ENCODE peak calls at places on chromosomes 2 and 18, in seven cellular contexts. C, Z, Y, T, H, G and A are unnamed samples. For H3K4me1, the result is how much of the 10 kb centered on the place peaks cover.

GRCh38 chr2:216819055-216819454 is 40.8 kb downstream of the TNP1 start:
- ATAC-seq in C (no peak), Z (no peak), Y (no peak), T (no peak), H (no peak), G (no peak), A (no peak)

GRCh38 chr18:28781616-28782362 is 604.9 kb upstream of the CDH2 start:
- ATAC-seq in C (no peak), Z (no peak), Y (no peak), T (no peak), H (no peak), G (no peak), A (no peak)

GRCh38 chr2:9975805-9976447 is 24.4 kb downstream of the GRHL1 start:
- ATAC-seq in C (peak), Z (peak), Y (no peak), T (peak), H (peak), G (peak), A (peak)

GRCh38 chr18:24276994-24277393 is 120.6 kb downstream of the OSBPL1A start:
- ATAC-seq in C (no peak), Z (no peak), Y (no peak), T (no peak), H (no peak), G (no peak), A (no peak)

GRCh38 chr2:1593371-1594205 is 150.7 kb downstream of the PXDN start:
- ATAC-seq in C (no peak), Z (peak), Y (peak), T (no peak), H (peak), G (peak), A (no peak)

GRCh38 chr2:220871909-220872308 is 700.2 kb downstream of the EPHA4 start:
- ATAC-seq in C (no peak), Z (no peak), Y (no peak), T (no peak), H (no peak), G (no peak), A (no peak)

GRCh38 chr2:36493221-36493620 is 104.7 kb downstream of the FEZ2 start:
- ATAC-seq in C (no peak), Z (no peak), Y (no peak), T (no peak), H (peak), G (no peak), A (no peak)

GRCh38 chr18:44709297-44710117 is 28.8 kb downstream of the SETBP1 start:
- ATAC-seq in C (no peak), Z (no peak), Y (no peak), T (no peak), H (no peak), G (no peak), A (peak)

GRCh38 chr2:43890855-43891254 is 52.1 kb downstream of the ABCG8 start:
- ATAC-seq in C (no peak), Z (peak), Y (peak), T (no peak), H (no peak), G (no peak), A (no peak)

GRCh38 chr2:158181171-158181570 is 79.5 kb downstream of the UPP2 start:
- ATAC-seq in C (no peak), Z (peak), Y (no peak), T (no peak), H (no peak), G (no peak), A (no peak)

GRCh38 chr2:170929686-170930050 is 615 bp downstream of the GORASP2 start:
- ATAC-seq in C (peak), Z (peak), Y (peak), T (no peak), H (peak), G (peak), A (peak)

GRCh38 chr2:228023619-228024018 is 152.2 kb downstream of the DAW1 start:
- ATAC-seq in C (no peak), Z (no peak), Y (no peak), T (no peak), H (no peak), G (no peak), A (no peak)

GRCh38 chr2:225429718-225430117 is 30.2 kb downstream of the NYAP2 start:
- ATAC-seq in C (peak), Z (peak), Y (no peak), T (no peak), H (no peak), G (peak), A (no peak)

GRCh38 chr18:13564579-13564978 is 161.8 kb downstream of the FAM210A start:
- ATAC-seq in C (no peak), Z (no peak), Y (no peak), T (no peak), H (no peak), G (no peak), A (no peak)

GRCh38 chr2:231684314-231685223 is 23.8 kb upstream of the PTMA start:
- ATAC-seq in C (no peak), Z (no peak), Y (no peak), T (peak), H (no peak), G (peak), A (no peak)

GRCh38 chr2:40130251-40130994 is 321.5 kb downstream of the SLC8A1 start:
- ATAC-seq in C (no peak), Z (no peak), Y (no peak), T (peak), H (no peak), G (no peak), A (no peak)

GRCh38 chr18:58896734-58897508 is 32.2 kb downstream of the ZNF532 start:
- ATAC-seq in C (no peak), Z (no peak), Y (no peak), T (no peak), H (no peak), G (no peak), A (no peak)

GRCh38 chr2:78861546-78861945 is 164.0 kb upstream of the REG3G start:
- ATAC-seq in C (peak), Z (no peak), Y (no peak), T (no peak), H (no peak), G (peak), A (no peak)

GRCh38 chr18:62214790-62215189 is 27.7 kb downstream of the RELCH start:
- ATAC-seq in C (no peak), Z (no peak), Y (no peak), T (no peak), H (no peak), G (no peak), A (no peak)

GRCh38 chr2:9052821-9053533 is 49.5 kb upstream of the MBOAT2 start:
- ATAC-seq in C (no peak), Z (no peak), Y (no peak), T (no peak), H (no peak), G (no peak), A (no peak)

GRCh38 chr2:115481842-115482241 is 1039.4 kb downstream of the DPP10 start:
- ATAC-seq in C (no peak), Z (no peak), Y (no peak), T (no peak), H (no peak), G (no peak), A (no peak)

GRCh38 chr2:85511008-85511895 is 27.7 kb upstream of the MAT2A start:
- ATAC-seq in C (no peak), Z (peak), Y (peak), T (no peak), H (peak), G (peak), A (no peak)

GRCh38 chr2:191889924-191890323 is 43.0 kb upstream of the CAVIN2 start:
- ATAC-seq in C (no peak), Z (no peak), Y (no peak), T (no peak), H (no peak), G (no peak), A (no peak)

GRCh38 chr2:209685963-209686362 is 85.7 kb upstream of the UNC80 start:
- ATAC-seq in C (no peak), Z (no peak), Y (no peak), T (peak), H (no peak), G (no peak), A (no peak)

GRCh38 chr2:10935953-10936942 is 24.5 kb downstream of the KCNF1 start:
- ATAC-seq in C (peak), Z (peak), Y (peak), T (no peak), H (peak), G (peak), A (no peak)

GRCh38 chr2:42360493-42360889 is 526 bp downstream of the COX7A2L start:
- ATAC-seq in C (no peak), Z (peak), Y (no peak), T (no peak), H (no peak), G (no peak), A (no peak)

GRCh38 chr2:42359894-42360483 is 1.0 kb downstream of the COX7A2L start:
- ATAC-seq in C (no peak), Z (no peak), Y (no peak), T (no peak), H (no peak), G (no peak), A (no peak)

GRCh38 chr2:42359304-42359749 is 1.7 kb downstream of the COX7A2L start:
- ATAC-seq in C (no peak), Z (no peak), Y (no peak), T (no peak), H (no peak), G (no peak), A (no peak)

GRCh38 chr2:42361728-42362298 is 796 bp upstream of the COX7A2L start:
- ATAC-seq in C (no peak), Z (no peak), Y (no peak), T (no peak), H (no peak), G (peak), A (no peak)

GRCh38 chr2:42360890-42361727 is at the start of gene COX7A2L:
- ATAC-seq in C (peak), Z (peak), Y (peak), T (peak), H (peak), G (peak), A (peak)
- TF ChIP-seq CTCF in C (peak), Z (no peak), Y (no peak), T (peak), H (peak), G (no peak), A (no peak)

GRCh38 chr2:457792-458430 is 170.0 kb upstream of the ALKAL2 start:
- ATAC-seq in C (no peak), Z (no peak), Y (no peak), T (no peak), H (no peak), G (no peak), A (no peak)

GRCh38 chr2:464562-465309 is 176.8 kb upstream of the ALKAL2 start:
- ATAC-seq in C (no peak), Z (no peak), Y (no peak), T (no peak), H (no peak), G (no peak), A (no peak)

GRCh38 chr2:458431-458827 is 170.5 kb upstream of the ALKAL2 start:
- ATAC-seq in C (no peak), Z (no peak), Y (no peak), T (no peak), H (no peak), G (no peak), A (no peak)

GRCh38 chr2:457287-457686 is 169.4 kb upstream of the ALKAL2 start:
- ATAC-seq in C (no peak), Z (no peak), Y (no peak), T (no peak), H (no peak), G (no peak), A (no peak)

DNA sequence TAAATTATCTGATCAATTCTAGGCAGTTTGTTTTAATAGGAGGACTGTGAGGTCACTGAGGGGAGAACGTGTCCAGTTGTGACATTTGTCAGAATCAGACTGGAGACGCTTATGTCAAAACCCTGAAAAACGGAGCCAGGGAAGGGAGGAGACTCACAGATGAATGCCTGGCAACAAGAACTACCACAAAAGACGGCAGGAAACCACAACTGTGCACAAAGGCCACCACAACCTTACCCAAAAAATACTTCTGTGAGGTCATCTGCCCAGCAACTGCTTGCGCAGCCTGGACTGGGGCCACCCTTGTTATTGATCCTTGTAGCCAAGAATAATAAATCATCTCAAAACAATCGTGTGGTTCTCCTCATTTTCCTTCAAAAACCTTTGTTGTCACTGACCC is 173.0 kb upstream of the ALKAL2 start:
- ATAC-seq in C (no peak), Z (peak), Y (peak), T (no peak), H (no peak), G (no peak), A (no peak)
- H3K4me1 ChIP-seq in C (under half), Z (under half), Y (under half), T (under half), H (under half), G (under half), A (under half)

GRCh38 chr2:134281815-134282419 is 28.0 kb downstream of the MGAT5 start:
- ATAC-seq in C (no peak), Z (no peak), Y (no peak), T (peak), H (no peak), G (no peak), A (no peak)
- H3K27ac ChIP-seq in C (no peak), Z (no peak), Y (no peak), T (no peak), H (no peak), G (no peak), A (no peak)

GRCh38 chr2:169676850-169677249 is 17.4 kb downstream of the CFAP210 start:
- ATAC-seq in C (no peak), Z (no peak), Y (no peak), T (no peak), H (no peak), G (no peak), A (no peak)

GRCh38 chr2:169672403-169672802 is 21.8 kb downstream of the CFAP210 start:
- ATAC-seq in C (no peak), Z (no peak), Y (no peak), T (no peak), H (no peak), G (no peak), A (no peak)

GRCh38 chr2:169673106-169673505 is 21.1 kb downstream of the CFAP210 start:
- ATAC-seq in C (no peak), Z (no peak), Y (no peak), T (no peak), H (no peak), G (no peak), A (no peak)

GRCh38 chr2:169673921-169674320 is 20.3 kb downstream of the CFAP210 start:
- ATAC-seq in C (no peak), Z (no peak), Y (no peak), T (no peak), H (no peak), G (no peak), A (no peak)

DNA sequence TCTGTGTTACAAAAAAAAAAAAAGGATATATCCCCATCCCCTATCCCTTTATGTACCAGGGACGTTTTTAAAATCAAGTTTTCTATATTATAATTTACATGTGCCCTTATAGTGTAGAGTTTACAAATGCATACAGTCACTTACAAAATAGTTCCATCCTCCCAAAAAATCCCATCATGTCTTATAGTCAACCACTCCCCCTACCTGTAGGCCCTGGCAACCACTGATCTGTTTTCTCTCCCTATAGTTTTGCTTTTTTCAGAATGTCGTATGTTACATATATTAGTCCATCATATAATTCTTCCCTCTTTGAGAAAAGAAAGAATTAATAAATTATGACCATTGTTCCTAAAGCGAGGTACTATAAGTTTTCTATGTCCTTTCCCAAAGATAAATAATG is 17.8 kb downstream of the CFAP210 start:
- ATAC-seq in C (no peak), Z (no peak), Y (no peak), T (no peak), H (no peak), G (peak), A (no peak)
- TF ChIP-seq CTCF in C (peak), Z (no peak), Y (no peak), T (no peak), H (peak), G (peak), A (no peak)

DNA sequence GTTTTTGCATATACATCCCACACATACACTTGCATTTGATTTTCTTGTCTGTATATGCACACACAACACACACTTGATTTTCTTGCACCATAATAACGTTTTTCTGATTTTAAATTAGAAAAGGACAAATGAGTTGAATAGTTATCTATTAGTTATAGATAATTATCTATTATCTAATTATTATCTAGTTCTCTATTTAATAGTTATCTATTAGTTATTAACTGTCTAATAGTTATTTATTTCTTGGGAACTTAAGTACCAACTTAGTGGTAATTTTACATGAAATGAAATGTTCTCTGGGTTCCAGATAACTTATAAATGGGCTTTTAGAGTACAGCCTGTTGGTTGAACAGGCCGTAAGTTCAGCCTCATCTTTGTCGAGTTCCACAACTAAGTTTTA is 23.0 kb downstream of the INPP4A start:
- ATAC-seq in C (no peak), Z (no peak), Y (no peak), T (no peak), H (no peak), G (no peak), A (no peak)
- H3K4me1 ChIP-seq in C (under half), Z (half or more), Y (half or more), T (half or more), H (under half), G (under half), A (under half)

DNA sequence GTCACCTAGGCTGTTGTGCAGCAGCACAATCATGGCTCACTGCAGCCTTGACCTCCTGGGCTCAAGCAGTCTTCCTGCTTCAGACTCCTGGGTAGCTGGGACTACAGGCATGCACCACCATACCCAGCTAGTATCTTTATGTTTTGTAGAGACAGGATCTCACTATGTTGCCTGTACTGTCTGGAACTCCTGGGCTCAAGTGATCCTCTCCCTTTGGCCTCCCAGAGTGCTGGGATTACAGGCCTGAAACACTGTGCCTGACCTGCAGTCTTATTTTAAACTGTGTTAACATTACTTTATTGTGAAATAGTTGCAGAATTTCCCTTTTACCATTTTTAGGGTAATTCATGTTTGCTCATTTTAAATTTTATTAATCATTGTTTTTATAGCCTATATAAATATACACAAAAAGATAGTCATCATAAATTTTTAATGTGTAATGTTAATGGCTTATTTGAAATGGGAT is 24.6 kb downstream of the EML4 start:
- ATAC-seq in C (no peak), Z (peak), Y (no peak), T (no peak), H (no peak), G (peak), A (no peak)
- H3K27ac ChIP-seq in C (peak), Z (peak), Y (no peak), T (no peak), H (no peak), G (peak), A (no peak)

DNA sequence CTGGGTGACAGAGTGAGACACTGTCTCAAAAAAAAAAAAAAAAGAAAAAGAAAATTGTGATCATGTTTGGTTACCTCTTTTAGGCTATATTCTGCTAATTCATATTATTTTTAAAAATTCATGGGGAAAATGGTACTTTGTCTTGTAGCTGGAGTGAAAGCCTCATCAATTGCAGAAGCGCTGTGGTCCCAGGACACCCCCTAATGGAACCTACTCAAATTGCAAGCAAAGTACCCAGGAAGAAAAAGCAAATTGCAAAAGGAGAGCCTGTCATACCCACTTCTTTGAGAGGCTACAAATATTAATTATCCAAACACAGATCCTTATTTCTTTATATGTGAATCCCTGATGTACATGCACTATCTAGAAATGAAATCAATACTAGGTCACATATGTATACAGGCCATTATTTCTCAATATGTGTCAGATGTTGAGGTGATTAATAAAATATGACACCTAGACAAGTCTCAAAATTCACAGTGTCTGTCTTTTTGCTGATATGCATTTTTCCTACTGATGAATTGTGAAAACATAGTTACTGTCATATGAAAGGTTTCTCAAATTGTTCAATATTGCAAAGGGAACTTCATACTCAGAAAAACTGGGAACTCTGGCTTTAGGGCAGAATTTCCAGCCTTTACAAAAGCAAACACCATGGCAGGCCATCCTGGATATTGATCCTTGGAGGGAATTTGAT is 12.6 kb downstream of the CRACDL start:
- ATAC-seq in C (no peak), Z (no peak), Y (no peak), T (no peak), H (no peak), G (no peak), A (no peak)
- TF ChIP-seq CTCF in C (no peak), Z (no peak), Y (no peak), T (no peak), H (no peak), G (no peak), A (no peak)

GRCh38 chr2:66699481-66700180 is 264.7 kb downstream of the MEIS1 start:
- ATAC-seq in C (no peak), Z (no peak), Y (no peak), T (no peak), H (no peak), G (no peak), A (no peak)

GRCh38 chr2:66697346-66697745 is 262.4 kb downstream of the MEIS1 start:
- ATAC-seq in C (no peak), Z (no peak), Y (no peak), T (no peak), H (no peak), G (no peak), A (no peak)

GRCh38 chr2:66700181-66700686 is 265.3 kb downstream of the MEIS1 start:
- ATAC-seq in C (no peak), Z (no peak), Y (no peak), T (no peak), H (no peak), G (peak), A (no peak)

GRCh38 chr2:66696856-66697255 is 261.9 kb downstream of the MEIS1 start:
- ATAC-seq in C (no peak), Z (no peak), Y (no peak), T (no peak), H (no peak), G (no peak), A (no peak)

GRCh38 chr2:66698879-66699278 is 264.0 kb downstream of the MEIS1 start:
- ATAC-seq in C (no peak), Z (no peak), Y (no peak), T (no peak), H (no peak), G (no peak), A (no peak)
- H3K4me1 ChIP-seq in C (under half), Z (under half), Y (under half), T (under half), H (under half), G (under half), A (under half)